ENCODE peak calls at places on chromosomes 4 and X, in five cellular contexts. One of them, this sample, is unnamed.

GRCh38 chrX:39907964-39908616 is 189.7 kb downstream of the BCOR start:
- DNase-seq in GM12878: no peak
- DNase-seq in HepG2: peak
- DNase-seq in NT2/D1: peak
- DNase-seq in H1: no peak
- DNase-seq in this sample: no peak

GRCh38 chr4:78059524-78059889 is 2.4 kb downstream of the FRAS1 start:
- DNase-seq in H1: peak
- DNase-seq in HepG2: peak
- DNase-seq in GM12878: no peak
- DNase-seq in NT2/D1: peak
- DNase-seq in this sample: peak

GRCh38 chr4:18278244-18278643 is 256.7 kb upstream of the LCORL start:
- DNase-seq in HepG2: no peak
- DNase-seq in NT2/D1: no peak
- DNase-seq in H1: no peak
- DNase-seq in GM12878: no peak
- DNase-seq in this sample: no peak

GRCh38 chr4:41437264-41437566 is 100.7 kb upstream of the LIMCH1 start:
- DNase-seq in GM12878: no peak
- DNase-seq in HepG2: no peak
- DNase-seq in H1: no peak
- DNase-seq in NT2/D1: no peak
- DNase-seq in this sample: no peak

GRCh38 chr4:15416357-15417327 is 11.2 kb upstream of the C1QTNF7 start:
- DNase-seq in HepG2: no peak
- DNase-seq in NT2/D1: no peak
- DNase-seq in GM12878: no peak
- DNase-seq in H1: no peak
- DNase-seq in this sample: no peak

GRCh38 chr4:87819281-87819919 is 13.4 kb upstream of the MEPE start:
- DNase-seq in NT2/D1: peak
- DNase-seq in HepG2: peak
- DNase-seq in GM12878: no peak
- DNase-seq in H1: no peak
- DNase-seq in this sample: no peak

GRCh38 chr4:72076562-72076961 is 44.8 kb downstream of the NPFFR2 start:
- DNase-seq in HepG2: no peak
- DNase-seq in GM12878: no peak
- DNase-seq in H1: no peak
- DNase-seq in NT2/D1: no peak
- DNase-seq in this sample: no peak

GRCh38 chr4:4627111-4627510 is 85.3 kb upstream of the STX18 start:
- DNase-seq in HepG2: no peak
- DNase-seq in NT2/D1: no peak
- DNase-seq in H1: no peak
- DNase-seq in GM12878: no peak
- DNase-seq in this sample: no peak

GRCh38 chr4:78720994-78721677 is 55.0 kb upstream of the BMP2K start:
- DNase-seq in NT2/D1: no peak
- DNase-seq in HepG2: peak
- DNase-seq in GM12878: no peak
- DNase-seq in H1: no peak
- DNase-seq in this sample: no peak

GRCh38 chr4:10087152-10087791 is 29.3 kb downstream of the WDR1 start:
- DNase-seq in HepG2: no peak
- DNase-seq in GM12878: no peak
- DNase-seq in NT2/D1: no peak
- DNase-seq in H1: no peak
- DNase-seq in this sample: no peak

GRCh38 chr4:16085822-16086221 is 2.0 kb upstream of the PROM1 start:
- DNase-seq in NT2/D1: no peak
- DNase-seq in H1: no peak
- DNase-seq in HepG2: no peak
- DNase-seq in GM12878: no peak
- DNase-seq in this sample: no peak

GRCh38 chrX:110442631-110443030 is 84.0 kb downstream of the RTL9 start:
- DNase-seq in HepG2: peak
- DNase-seq in H1: no peak
- DNase-seq in NT2/D1: no peak
- DNase-seq in GM12878: no peak
- DNase-seq in this sample: peak
- TF ChIP-seq SUZ12 in HepG2: no peak
- TF ChIP-seq SUZ12 in H1: no peak
- TF ChIP-seq SUZ12 in NT2/D1: no peak
- TF ChIP-seq SUZ12 in GM12878: no peak
- TF ChIP-seq SUZ12 in this sample: no peak

DNA sequence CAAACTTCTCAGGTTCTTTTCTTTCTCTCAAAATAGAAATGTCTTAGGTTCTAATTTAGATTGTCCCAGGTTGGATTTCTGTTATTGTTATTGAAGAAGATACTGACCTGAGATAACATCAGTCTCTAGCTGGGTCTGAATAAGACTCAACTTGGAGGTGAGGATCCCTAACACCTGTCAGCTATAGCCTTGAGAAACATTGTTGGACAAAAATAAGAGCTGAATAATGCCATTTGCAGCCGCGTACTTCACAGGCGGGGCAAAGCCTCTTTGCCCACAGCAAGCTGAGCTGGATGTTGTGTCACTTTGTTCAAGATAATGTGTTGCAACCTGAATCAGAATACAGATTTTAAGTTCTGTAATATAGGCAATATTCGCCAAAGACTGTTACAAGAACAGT is 35.6 kb downstream of the VCX3B start:
- DNase-seq in HepG2: no peak
- DNase-seq in NT2/D1: no peak
- DNase-seq in GM12878: no peak
- DNase-seq in H1: no peak
- DNase-seq in this sample: no peak
- TF ChIP-seq SUZ12 in HepG2: no peak
- TF ChIP-seq SUZ12 in NT2/D1: no peak
- TF ChIP-seq SUZ12 in GM12878: no peak
- TF ChIP-seq SUZ12 in H1: no peak
- TF ChIP-seq SUZ12 in this sample: no peak

GRCh38 chr4:172857026-172857425 is 311.6 kb upstream of the GALNT7 start:
- DNase-seq in HepG2: no peak
- DNase-seq in GM12878: no peak
- DNase-seq in H1: no peak
- DNase-seq in NT2/D1: no peak
- DNase-seq in this sample: no peak

DNA sequence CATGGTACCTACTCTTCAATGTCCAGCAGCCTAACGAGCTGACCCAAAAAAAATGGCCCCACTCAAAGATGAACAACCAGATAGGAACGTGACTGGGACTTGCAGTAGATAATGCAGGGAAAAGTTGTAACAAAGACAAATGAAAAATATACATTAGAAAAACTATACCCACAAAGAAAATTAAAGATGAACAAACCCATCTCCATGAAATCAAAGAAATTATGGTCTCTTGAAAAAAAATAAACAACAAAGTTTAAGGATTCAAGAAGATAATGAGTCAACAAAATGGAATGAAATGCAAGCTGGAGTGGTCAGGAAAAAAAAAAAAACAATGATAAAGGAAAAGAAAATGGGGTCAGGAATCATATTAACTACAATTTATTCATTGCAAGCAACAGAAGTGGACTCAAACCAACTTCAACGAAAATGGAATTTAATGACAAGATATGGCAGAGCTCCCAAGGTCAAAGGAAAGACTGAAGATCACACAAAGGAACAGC is 309.8 kb upstream of the GALNT7 start:
- DNase-seq in NT2/D1: no peak
- DNase-seq in HepG2: no peak
- DNase-seq in GM12878: no peak
- DNase-seq in H1: no peak
- DNase-seq in this sample: no peak
- TF ChIP-seq SUZ12 in NT2/D1: no peak
- TF ChIP-seq SUZ12 in HepG2: no peak
- TF ChIP-seq SUZ12 in GM12878: no peak
- TF ChIP-seq SUZ12 in H1: no peak
- TF ChIP-seq SUZ12 in this sample: no peak

GRCh38 chr4:73872331-73873108 is 3.3 kb downstream of the CXCL1 start:
- DNase-seq in H1: no peak
- DNase-seq in HepG2: no peak
- DNase-seq in GM12878: no peak
- DNase-seq in NT2/D1: no peak
- DNase-seq in this sample: no peak
- TF ChIP-seq SUZ12 in H1: no peak
- TF ChIP-seq SUZ12 in HepG2: no peak
- TF ChIP-seq SUZ12 in GM12878: no peak
- TF ChIP-seq SUZ12 in NT2/D1: no peak
- TF ChIP-seq SUZ12 in this sample: no peak

GRCh38 chr4:36241771-36242170 is 2.5 kb downstream of the ARAP2 start:
- DNase-seq in NT2/D1: no peak
- DNase-seq in H1: no peak
- DNase-seq in GM12878: peak
- DNase-seq in HepG2: no peak
- DNase-seq in this sample: no peak
- TF ChIP-seq SUZ12 in NT2/D1: no peak
- TF ChIP-seq SUZ12 in H1: no peak
- TF ChIP-seq SUZ12 in GM12878: no peak
- TF ChIP-seq SUZ12 in HepG2: no peak
- TF ChIP-seq SUZ12 in this sample: no peak

GRCh38 chr4:144565558-144566195 is 80.3 kb upstream of the HHIP start:
- DNase-seq in HepG2: no peak
- DNase-seq in NT2/D1: no peak
- DNase-seq in GM12878: no peak
- DNase-seq in H1: no peak
- DNase-seq in this sample: no peak
- TF ChIP-seq SUZ12 in HepG2: no peak
- TF ChIP-seq SUZ12 in NT2/D1: no peak
- TF ChIP-seq SUZ12 in GM12878: no peak
- TF ChIP-seq SUZ12 in H1: no peak
- TF ChIP-seq SUZ12 in this sample: no peak

DNA sequence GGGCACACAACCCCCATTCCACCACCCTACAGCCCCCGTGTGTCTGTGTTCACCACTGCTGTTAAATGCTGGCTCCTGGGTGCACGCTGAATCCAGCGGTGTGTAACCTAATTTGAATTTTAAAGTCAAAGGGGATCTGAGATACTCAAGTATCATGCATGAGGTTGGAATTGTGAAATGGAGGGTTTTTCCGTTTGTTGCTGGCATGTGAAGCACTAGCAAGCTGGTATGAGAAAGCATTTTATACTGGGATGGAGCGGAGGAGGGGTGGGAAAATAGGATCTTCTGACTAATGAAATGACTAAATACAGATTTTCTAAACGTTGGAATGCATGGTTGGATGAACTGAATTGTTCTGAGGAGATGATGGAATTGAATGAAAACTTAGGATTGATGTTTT is 36.9 kb upstream of the FAT1 start:
- DNase-seq in NT2/D1: no peak
- DNase-seq in GM12878: no peak
- DNase-seq in HepG2: no peak
- DNase-seq in H1: no peak
- DNase-seq in this sample: no peak
- TF ChIP-seq SUZ12 in NT2/D1: no peak
- TF ChIP-seq SUZ12 in GM12878: no peak
- TF ChIP-seq SUZ12 in HepG2: no peak
- TF ChIP-seq SUZ12 in H1: no peak
- TF ChIP-seq SUZ12 in this sample: no peak

DNA sequence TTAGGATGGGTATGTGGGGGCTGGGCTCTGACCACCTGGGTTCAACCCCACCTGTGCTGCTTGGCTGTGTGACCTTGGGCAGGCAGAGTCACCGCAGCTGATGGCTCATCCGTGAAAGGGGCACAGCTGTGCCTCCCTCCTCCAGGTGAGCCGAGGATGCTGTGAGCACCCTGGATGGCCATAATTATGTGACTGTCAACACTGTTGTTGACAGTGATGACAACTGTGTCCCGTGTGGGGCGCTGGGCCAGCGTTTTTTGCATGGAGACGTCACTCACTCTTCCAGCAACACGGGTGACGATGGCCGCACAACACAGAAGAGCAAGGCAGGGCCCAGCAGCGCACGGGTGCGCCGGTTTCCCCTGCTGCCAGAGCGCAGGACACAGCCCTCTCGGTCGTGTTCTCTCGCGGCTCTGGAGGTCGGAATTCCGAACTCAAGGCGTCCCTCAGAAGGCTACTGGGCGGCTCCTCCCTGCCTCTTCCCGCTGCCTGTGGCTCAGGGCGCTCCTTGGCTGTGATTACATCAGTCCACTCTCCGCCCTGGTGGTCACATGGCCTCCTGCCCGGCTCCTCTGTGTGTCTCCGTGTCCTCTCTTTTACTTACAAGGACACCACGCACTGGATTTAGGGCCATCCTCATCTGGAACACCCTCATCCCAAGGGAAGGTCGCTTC is 1.3 kb downstream of the SH3TC1 start:
- DNase-seq in HepG2: no peak
- DNase-seq in H1: no peak
- DNase-seq in NT2/D1: no peak
- DNase-seq in GM12878: no peak
- DNase-seq in this sample: no peak
- TF ChIP-seq SUZ12 in HepG2: no peak
- TF ChIP-seq SUZ12 in H1: no peak
- TF ChIP-seq SUZ12 in NT2/D1: no peak
- TF ChIP-seq SUZ12 in GM12878: no peak
- TF ChIP-seq SUZ12 in this sample: no peak

GRCh38 chr4:155495572-155496293 is 119.0 kb upstream of the MAP9 start:
- DNase-seq in HepG2: no peak
- DNase-seq in GM12878: no peak
- DNase-seq in H1: no peak
- DNase-seq in NT2/D1: no peak
- DNase-seq in this sample: no peak
- TF ChIP-seq SUZ12 in HepG2: no peak
- TF ChIP-seq SUZ12 in GM12878: no peak
- TF ChIP-seq SUZ12 in H1: no peak
- TF ChIP-seq SUZ12 in NT2/D1: no peak
- TF ChIP-seq SUZ12 in this sample: no peak

GRCh38 chr4:156962069-156962377 is 9.6 kb downstream of the PDGFC start:
- DNase-seq in NT2/D1: no peak
- DNase-seq in H1: no peak
- DNase-seq in HepG2: no peak
- DNase-seq in GM12878: no peak
- DNase-seq in this sample: no peak
- TF ChIP-seq SUZ12 in NT2/D1: no peak
- TF ChIP-seq SUZ12 in H1: no peak
- TF ChIP-seq SUZ12 in HepG2: no peak
- TF ChIP-seq SUZ12 in GM12878: no peak
- TF ChIP-seq SUZ12 in this sample: no peak

This sample was measured in HEK293T.